ENCODE peak calls at places on chromosomes 11 and 22, in four cellular contexts. D is CD8-positive, alpha-beta T cell; Q is A549; K is heart right ventricle. T is an unnamed sample.

GRCh38 chr22:42645938-42646568 is 3.1 kb downstream of the CYB5R3 start:
- DNase-seq in Q (no peak), K (no peak), D (no peak), T (no peak)

GRCh38 chr22:23207786-23208325 is 27.5 kb downstream of the BCR start:
- DNase-seq in Q (no peak), K (no peak), D (no peak), T (no peak)

GRCh38 chr11:73359341-73359740 is 16.9 kb upstream of the RELT start:
- DNase-seq in K (peak; percentile 60), Q (no peak), D (no peak), T (no peak)

GRCh38 chr11:11505190-11505589 is 116.6 kb downstream of the GALNT18 start:
- DNase-seq in D (no peak), Q (no peak), K (no peak), T (no peak)

GRCh38 chr11:122984186-122985011 is 2.8 kb upstream of the BSX start:
- DNase-seq in Q (no peak), D (no peak), K (no peak), T (no peak)

GRCh38 chr11:88553204-88553603 is 215.7 kb upstream of the CTSC start:
- DNase-seq in D (no peak), Q (no peak), K (no peak), T (no peak)

GRCh38 chr11:105137286-105137685 is 2.3 kb downstream of the CARD18 start:
- DNase-seq in D (no peak), K (no peak), Q (no peak), T (no peak)

GRCh38 chr11:19967796-19968195 is 192.5 kb downstream of the DBX1 start:
- DNase-seq in Q (no peak), K (no peak), D (no peak), T (no peak)

GRCh38 chr22:23763579-23764331 is 965 bp downstream of the C22orf15 start:
- DNase-seq in K (peak; percentile 59), Q (no peak), D (peak; percentile 55), T (no peak)

GRCh38 chr11:68546555-68546954 is 86.0 kb downstream of the PPP6R3 start:
- DNase-seq in K (no peak), D (no peak), Q (peak; percentile 24), T (no peak)

GRCh38 chr11:131875611-131876010 is 505.2 kb downstream of the NTM start:
- DNase-seq in K (no peak), D (no peak), Q (no peak), T (no peak)

GRCh38 chr11:57460756-57461749 is 725 bp downstream of the RTN4RL2 start:
- DNase-seq in K (no peak), Q (no peak), D (no peak), T (no peak)

GRCh38 chr11:102599642-102600261 is 25.4 kb downstream of the MMP20 start:
- DNase-seq in Q (peak; percentile 62), K (no peak), D (no peak), T (peak; percentile 100)

GRCh38 chr11:123166095-123166559 is 28.9 kb downstream of the CLMP start:
- DNase-seq in K (peak; percentile 32), D (no peak), Q (no peak), T (no peak)

GRCh38 chr11:35364101-35364780 is 55.1 kb downstream of the SLC1A2 start:
- DNase-seq in Q (peak; percentile 46), D (no peak), K (peak; percentile 36), T (peak; percentile 86)

GRCh38 chr11:48170176-48170839 is 46.3 kb upstream of the OR4B1 start:
- DNase-seq in D (no peak), K (no peak), Q (no peak), T (no peak)

GRCh38 chr11:56886465-56886864 is 102.2 kb upstream of the OR5AK2 start:
- DNase-seq in K (no peak), D (no peak), Q (no peak), T (no peak)

GRCh38 chr11:112965601-112966125 is 4.4 kb downstream of the NCAM1 start:
- DNase-seq in K (no peak), D (no peak), Q (no peak), T (no peak)

GRCh38 chr22:40190501-40190900 is 12.8 kb downstream of the TNRC6B start:
- DNase-seq in K (peak; percentile 36), D (no peak), Q (no peak), T (no peak)

GRCh38 chr11:77202941-77203900 is 75.2 kb downstream of the MYO7A start:
- DNase-seq in Q (no peak), D (no peak), K (no peak), T (no peak)

GRCh38 chr11:68002943-68003845 is 703 bp downstream of the UNC93B1 start:
- DNase-seq in Q (no peak), D (peak; percentile 70), K (peak; percentile 49), T (no peak)

GRCh38 chr11:96156379-96156722 is 186.6 kb downstream of the MAML2 start:
- DNase-seq in K (no peak), D (no peak), Q (no peak), T (peak; percentile 92)

GRCh38 chr22:44229331-44229730 is 48.6 kb downstream of the PARVG start:
- DNase-seq in Q (no peak), D (no peak), K (no peak), T (no peak)

GRCh38 chr22:33780761-33781160 is 139.5 kb downstream of the LARGE1 start:
- DNase-seq in Q (no peak), K (no peak), D (no peak), T (no peak)

GRCh38 chr11:17003426-17003825 is 10.8 kb downstream of the PLEKHA7 start:
- DNase-seq in D (no peak), Q (no peak), K (no peak), T (no peak)

GRCh38 chr11:74820763-74821162 is 72.1 kb downstream of the RNF169 start:
- DNase-seq in K (no peak), Q (no peak), D (no peak), T (peak; percentile 23)

GRCh38 chr22:29722151-29722550 is 2.3 kb downstream of the CABP7 start:
- DNase-seq in Q (no peak), D (no peak), K (no peak), T (no peak)

GRCh38 chr22:22214819-22215329 is 29.7 kb upstream of the VPREB1 start:
- DNase-seq in D (no peak), Q (no peak), K (no peak), T (no peak)

GRCh38 chr11:73521621-73522020 is 76.3 kb downstream of the FAM168A start:
- DNase-seq in D (no peak), K (no peak), Q (no peak), T (no peak)

GRCh38 chr11:69915501-69916250 is 96.5 kb upstream of the FGF3 start:
- DNase-seq in D (no peak), Q (peak; percentile 59), K (peak; percentile 85), T (no peak)

GRCh38 chr22:30906411-30906810 is 62.2 kb downstream of the MORC2 start:
- DNase-seq in Q (no peak), D (no peak), K (no peak), T (no peak)

GRCh38 chr11:1570001-1570453 is 2.0 kb downstream of the DUSP8 start:
- DNase-seq in K (no peak), D (peak; percentile 18), Q (no peak), T (no peak)

GRCh38 chr11:3022982-3023381 is 30.9 kb upstream of the NAP1L4 start:
- DNase-seq in Q (no peak), K (no peak), D (no peak), T (no peak)

GRCh38 chr11:102830328-102830727 is 13.1 kb downstream of the MMP3 start:
- DNase-seq in K (no peak), D (no peak), Q (no peak), T (no peak)

GRCh38 chr11:115787302-115787701 is 283.1 kb upstream of the CADM1 start:
- DNase-seq in Q (no peak), K (no peak), D (no peak), T (no peak)

GRCh38 chr11:12186683-12187082 is 76.3 kb downstream of the MICAL2 start:
- DNase-seq in Q (no peak), K (no peak), D (no peak), T (no peak)

GRCh38 chr22:17431179-17431578 is 61.9 kb downstream of the CECR2 start:
- DNase-seq in Q (no peak), D (no peak), K (no peak), T (no peak)

DNA sequence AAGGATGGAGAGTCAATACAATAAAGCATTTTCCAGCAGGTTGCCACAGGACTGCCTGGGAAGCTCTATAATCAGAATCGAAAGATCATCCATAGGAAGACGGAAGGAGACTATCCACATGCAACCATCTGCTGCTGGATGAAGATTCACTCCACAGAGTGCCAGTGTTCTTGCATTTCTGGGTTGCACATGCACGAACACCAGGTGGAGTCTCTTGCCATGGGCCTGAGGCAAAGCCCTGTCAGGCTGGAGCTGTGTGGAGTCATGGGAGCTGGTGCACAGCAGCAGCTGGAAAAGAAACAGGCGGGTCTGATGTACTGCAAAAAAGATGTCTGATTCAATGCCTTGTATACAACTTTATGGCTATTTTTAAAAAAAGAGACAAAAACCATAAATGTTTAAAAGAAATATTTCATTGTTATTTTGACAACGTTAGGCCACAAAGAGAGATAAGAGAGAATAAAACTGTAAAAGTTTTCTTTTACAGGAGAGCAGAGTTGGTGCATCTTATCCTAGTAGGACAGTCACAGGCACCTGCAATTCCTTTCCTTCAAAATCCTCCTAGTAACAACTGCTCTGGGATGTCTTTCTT is 12.9 kb upstream of the FAT3 start:
- DNase-seq in Q (no peak), K (peak; percentile 12), D (no peak), T (no peak)
- TF ChIP-seq CTCF in Q (peak; percentile 43), K (peak; percentile 32), D (no peak), T (peak; percentile 61)

GRCh38 chr11:64843971-64844329 is 503 bp downstream of the CDC42BPG start:
- DNase-seq in D (no peak), K (no peak), Q (no peak), T (no peak)

GRCh38 chr11:64846998-64847666 is 2.7 kb upstream of the CDC42BPG start:
- DNase-seq in D (peak; percentile 90), Q (peak; percentile 95), K (peak; percentile 96), T (no peak)

GRCh38 chr11:64842851-64843841 is 1.3 kb downstream of the CDC42BPG start:
- DNase-seq in K (no peak), Q (peak; percentile 48), D (no peak), T (no peak)

GRCh38 chr11:64844330-64845124 is at the start of gene CDC42BPG:
- DNase-seq in K (peak; percentile 76), Q (peak; percentile 87), D (peak; percentile 76), T (no peak)

GRCh38 chr11:64845125-64845735 is 777 bp upstream of the CDC42BPG start:
- DNase-seq in D (no peak), Q (no peak), K (no peak), T (no peak)
- H3K4me3 ChIP-seq in D (peak overlapping the region; percentile 58), Q (peak overlapping the region; percentile 51), K (peak overlapping the region; percentile 54), T (peak overlapping the region; percentile 54)

GRCh38 chr11:61390161-61390560 is 2.2 kb upstream of the TMEM216 start:
- DNase-seq in K (no peak), Q (no peak), D (no peak), T (no peak)

DNA sequence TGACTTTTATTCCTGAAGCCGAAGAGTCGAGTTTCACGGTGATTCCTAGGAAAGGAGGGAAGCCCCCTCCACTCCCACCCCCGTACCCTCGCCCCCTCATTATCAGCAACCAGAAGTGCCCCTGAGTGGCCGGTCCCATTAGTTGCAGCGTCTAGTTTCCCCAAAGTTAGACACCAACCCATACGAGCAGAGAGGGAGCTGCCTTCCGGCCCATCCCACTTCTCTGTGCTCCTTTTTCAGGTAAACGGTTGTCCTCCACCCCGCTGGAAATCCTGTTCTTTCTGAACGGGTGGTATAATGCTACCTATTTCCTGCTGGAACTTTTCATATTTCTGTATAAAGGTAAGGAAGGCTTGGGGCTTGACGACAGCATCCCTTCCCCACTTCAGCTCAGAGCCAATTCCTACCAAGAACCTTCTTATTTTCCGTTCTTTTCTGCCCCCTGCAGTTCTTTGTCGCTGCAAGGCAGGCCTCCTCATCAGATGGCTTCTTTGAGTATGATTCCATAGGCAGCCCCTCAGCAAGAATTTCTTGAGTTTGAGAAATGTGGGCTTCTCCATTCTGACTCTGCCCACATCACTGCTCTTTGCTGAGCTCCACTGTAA is 706 bp downstream of the TMEM216 start:
- DNase-seq in D (no peak), K (no peak), Q (peak; percentile 35), T (no peak)
- TF ChIP-seq CTCF in D (peak; percentile 28), K (no peak), Q (peak; percentile 32), T (peak; percentile 38)

GRCh38 chr11:504994-505344 is 2.1 kb downstream of the RNH1 start:
- DNase-seq in D (peak; percentile 7), K (no peak), Q (no peak), T (no peak)
- H3K4me3 ChIP-seq in D (no peak overlapping the region), K (peak overlapping the region; percentile 85), Q (peak overlapping the region; percentile 83), T (peak overlapping the region; percentile 82)

T was measured in epithelial cell of proximal tubule.